ENCODE peak calls at places on chromosomes 1 and 21, in eight cellular contexts. R, P, T, Y, Z, X, J and F are unnamed samples.

GRCh38 chr1:31507676-31508530 is 68.4 kb upstream of the TINAGL1 start:
- DNase-seq in J (no peak), X (no peak), Y (no peak), T (no peak), P (no peak), Z (no peak), R (no peak), F (no peak)

GRCh38 chr1:2238361-2239055 is 10.4 kb downstream of the SKI start:
- DNase-seq in X (no peak), J (no peak), Y (no peak), P (no peak), T (no peak), R (no peak), Z (no peak), F (no peak)

GRCh38 chr1:68198752-68199151 is 33.6 kb downstream of the WLS start:
- DNase-seq in J (no peak), T (no peak), Y (no peak), X (no peak), Z (no peak), P (no peak), R (no peak), F (no peak)

GRCh38 chr1:40300249-40300567 is 16.9 kb downstream of the COL9A2 start:
- DNase-seq in J (no peak), Z (no peak), T (no peak), R (no peak), Y (no peak), X (no peak), P (no peak), F (no peak)

GRCh38 chr21:42672699-42673458 is 19.5 kb downstream of the PDE9A start:
- DNase-seq in X (no peak), R (no peak), Z (no peak), P (no peak), J (no peak), T (peak), Y (no peak), F (peak)

GRCh38 chr1:156929596-156930238 is 9.3 kb downstream of the LRRC71 start:
- DNase-seq in P (no peak), J (no peak), T (no peak), Z (no peak), R (no peak), Y (no peak), X (no peak), F (no peak)

GRCh38 chr1:40911105-40911504 is 48.9 kb upstream of the CITED4 start:
- DNase-seq in R (no peak), P (no peak), J (no peak), Y (no peak), X (no peak), T (no peak), Z (no peak), F (no peak)

GRCh38 chr1:15968172-15968571 is 7.7 kb downstream of the ZBTB17 start:
- DNase-seq in J (no peak), T (no peak), P (no peak), Z (no peak), X (no peak), R (no peak), Y (peak), F (no peak)

GRCh38 chr1:56064705-56065104 is 514.7 kb downstream of the PLPP3 start:
- DNase-seq in R (no peak), Z (no peak), X (no peak), Y (no peak), P (peak), T (no peak), J (no peak), F (no peak)

GRCh38 chr21:25835397-25835796 is 100.6 kb downstream of the GABPA start:
- DNase-seq in R (no peak), T (no peak), Y (no peak), Z (no peak), X (no peak), J (no peak), P (no peak), F (no peak)

GRCh38 chr1:246728311-246728710 is 4.1 kb downstream of the SCCPDH start:
- DNase-seq in J (no peak), Y (no peak), P (no peak), X (no peak), R (no peak), T (no peak), Z (no peak), F (no peak)

GRCh38 chr21:26809745-26810144 is 35.5 kb downstream of the ADAMTS1 start:
- DNase-seq in R (no peak), X (no peak), T (no peak), J (no peak), Z (no peak), Y (no peak), P (no peak), F (no peak)